ENCODE peak calls at places on chromosomes 2 and 18, in four cellular contexts. I, G, A and W are unnamed samples.
A peak's percentile ranks its signal among the peaks of the same experiment; 100 is the strongest.

GRCh38 chr18:65221115-65221514 is 529.7 kb upstream of the CDH7 start:
- DNase-seq in I (no peak), G (no peak), A (no peak), W (no peak)

GRCh38 chr18:32469691-32470131 is 971 bp downstream of the GAREM1 start:
- DNase-seq in I (peak; percentile 3), G (no peak), A (no peak), W (no peak)

GRCh38 chr18:55515946-55516710 is 71.9 kb downstream of the TCF4 start:
- DNase-seq in I (no peak), G (no peak), A (no peak), W (no peak)

GRCh38 chr2:67510745-67511144 is 113.6 kb downstream of the ETAA1 start:
- DNase-seq in I (no peak), G (no peak), A (no peak), W (no peak)

GRCh38 chr2:30265441-30266015 is 34.2 kb downstream of the LBH start:
- DNase-seq in I (no peak), G (no peak), A (no peak), W (no peak)

GRCh38 chr2:160229591-160229990 is 29.5 kb upstream of the ITGB6 start:
- DNase-seq in I (no peak), G (no peak), A (no peak), W (no peak)

GRCh38 chr2:241895732-241896641 is 26.5 kb downstream of the RTP5 start:
- DNase-seq in I (no peak), G (peak; percentile 68), A (no peak), W (no peak)

GRCh38 chr2:239731998-239732665 is 293.0 kb downstream of the NDUFA10 start:
- DNase-seq in I (no peak), G (no peak), A (peak; percentile 3), W (no peak)

GRCh38 chr2:231331533-231331932 is 64.0 kb upstream of the B3GNT7 start:
- DNase-seq in I (no peak), G (no peak), A (no peak), W (no peak)

GRCh38 chr2:146321175-146321574 is 1523.7 kb upstream of the ACVR2A start:
- DNase-seq in I (no peak), G (no peak), A (no peak), W (no peak)

GRCh38 chr18:10488022-10488421 is 33.6 kb downstream of the APCDD1 start:
- DNase-seq in I (no peak), G (no peak), A (no peak), W (no peak)

GRCh38 chr2:55012648-55013484 is 37.4 kb downstream of the RTN4 start:
- DNase-seq in I (no peak), G (no peak), A (no peak), W (no peak)

GRCh38 chr18:21386523-21387240 is 144.7 kb downstream of the GREB1L start:
- DNase-seq in I (no peak), G (no peak), A (no peak), W (no peak)

GRCh38 chr2:233117811-233118480 is 57.8 kb downstream of the INPP5D start:
- DNase-seq in I (no peak), G (no peak), A (no peak), W (no peak)

GRCh38 chr2:85355073-85355410 is 473 bp downstream of the ELMOD3 start:
- DNase-seq in I (no peak), G (no peak), A (no peak), W (no peak)

GRCh38 chr2:172288603-172289002 is 138.8 kb upstream of the ITGA6 start:
- DNase-seq in I (no peak), G (no peak), A (no peak), W (no peak)

GRCh38 chr2:100339823-100340222 is 17.5 kb upstream of the LONRF2 start:
- DNase-seq in I (no peak), G (no peak), A (no peak), W (no peak)

GRCh38 chr2:159051133-159051532 is 82.7 kb downstream of the TANC1 start:
- DNase-seq in I (no peak), G (no peak), A (no peak), W (no peak)

GRCh38 chr2:174634130-174635014 is 36.8 kb upstream of the WIPF1 start:
- DNase-seq in I (no peak), G (no peak), A (no peak), W (no peak)

DNA sequence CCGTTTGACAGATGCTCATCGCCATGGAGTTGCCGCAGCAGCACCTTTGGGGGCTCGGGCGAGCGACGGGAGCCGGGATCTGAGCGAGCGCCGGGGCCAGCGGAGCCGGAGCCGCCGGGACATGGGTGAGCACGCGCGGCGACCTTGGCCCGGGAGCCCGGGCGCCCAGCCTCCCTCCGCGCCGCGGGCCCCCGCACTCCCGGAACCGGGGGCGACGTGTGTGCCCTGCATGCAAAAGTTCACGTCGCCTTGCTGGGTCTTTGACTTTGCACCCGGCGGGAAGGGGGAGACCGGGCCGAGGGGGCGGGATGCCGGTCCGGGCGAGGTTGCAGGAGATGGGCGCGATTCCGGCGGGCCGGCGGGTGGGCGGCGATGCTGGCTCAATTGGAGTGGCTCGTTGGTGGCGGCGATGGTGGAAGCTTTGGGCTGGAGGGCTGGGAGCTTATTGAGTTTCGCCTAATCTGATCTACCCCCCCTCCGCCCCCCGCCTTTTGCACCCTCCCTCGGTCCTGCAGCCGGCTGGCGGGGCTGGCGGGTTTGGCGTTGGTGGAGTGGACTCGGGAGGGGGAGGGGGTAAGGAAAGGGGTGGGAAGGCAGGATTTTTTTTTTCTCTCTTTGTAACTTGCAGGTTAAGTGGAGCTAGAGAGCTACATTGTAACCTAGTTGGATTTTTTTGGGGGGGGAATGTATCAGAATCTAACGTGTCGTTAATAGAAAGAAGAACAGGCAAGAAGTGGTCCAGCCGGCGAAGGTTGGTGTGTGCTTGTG is at the start of gene SETBP1:
- DNase-seq in I (peak; percentile 19), G (peak; percentile 86), A (peak; percentile 82), W (peak; percentile 35)
- H3K4me3 ChIP-seq in I (peak within 1 kb of the TSS; percentile 69), G (peak within 1 kb of the TSS; percentile 53), A (peak within 1 kb of the TSS; percentile 83), W (peak within 1 kb of the TSS; percentile 53)

GRCh38 chr2:14480906-14481305 is 151.6 kb upstream of the LRATD1 start:
- DNase-seq in I (no peak), G (no peak), A (no peak), W (no peak)
- TF ChIP-seq CTCF in I (no peak), G (no peak), A (no peak), W (no peak)

GRCh38 chr2:39658371-39658770 is 7.3 kb upstream of the TMEM178A start:
- DNase-seq in I (no peak), G (no peak), A (no peak), W (no peak)

GRCh38 chr2:39657538-39657937 is 8.2 kb upstream of the TMEM178A start:
- DNase-seq in I (no peak), G (no peak), A (no peak), W (no peak)

GRCh38 chr2:39660612-39661196 is 5.0 kb upstream of the TMEM178A start:
- DNase-seq in I (no peak), G (no peak), A (no peak), W (no peak)

GRCh38 chr2:39661771-39662325 is 3.9 kb upstream of the TMEM178A start:
- DNase-seq in I (no peak), G (no peak), A (no peak), W (no peak)

DNA sequence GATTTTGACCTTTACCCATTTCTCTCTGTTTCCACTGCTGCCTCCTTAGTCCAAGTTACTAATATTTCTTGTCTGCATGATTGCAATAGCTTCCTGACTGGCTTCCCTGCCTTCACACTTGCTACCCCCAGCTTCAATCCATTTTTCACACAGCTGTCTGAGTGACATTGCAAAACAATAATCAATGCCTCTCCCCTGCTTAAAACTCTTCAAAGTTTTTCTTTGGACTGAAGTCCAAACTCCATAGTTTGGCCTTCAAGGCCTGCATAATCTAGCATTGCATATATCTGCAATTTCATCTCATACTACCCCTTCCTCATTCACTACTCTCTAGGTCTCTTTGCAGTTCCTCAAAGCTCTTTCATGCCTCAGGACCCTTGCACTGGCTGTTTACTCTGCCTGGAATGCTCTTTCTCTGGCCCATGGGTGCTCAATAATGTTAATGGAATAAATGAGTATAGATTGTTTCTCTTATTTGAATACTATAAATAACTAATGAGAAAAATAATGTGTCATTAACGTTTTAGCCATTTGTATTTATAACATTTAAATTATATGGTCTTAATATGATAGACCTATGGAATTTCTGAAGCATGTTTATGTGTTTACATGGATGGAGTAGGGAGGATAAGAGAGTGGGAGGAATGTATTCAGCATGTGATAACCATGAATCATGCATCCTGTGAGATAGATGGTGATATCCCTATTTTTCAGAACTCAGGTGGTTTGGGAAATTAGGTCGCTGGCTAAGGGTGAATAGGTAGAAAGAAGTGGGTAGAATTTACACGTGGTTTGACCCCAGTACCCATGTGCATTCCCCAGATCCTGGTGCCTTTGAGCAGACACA is 5.7 kb upstream of the TMEM178A start:
- DNase-seq in I (no peak), G (no peak), A (no peak), W (no peak)
- H3K4me1 ChIP-seq in I (no peaks in the 10 kb centered on the region), G (no peaks in the 10 kb centered on the region), A (peaks cover 5% of the 10 kb centered on the region), W (no peaks in the 10 kb centered on the region)

GRCh38 chr18:49949991-49950395 is 136.7 kb upstream of the ACAA2 start:
- DNase-seq in I (no peak), G (no peak), A (no peak), W (no peak)
- H3K4me3 ChIP-seq in I (no peak overlapping the region), G (no peak overlapping the region), A (no peak overlapping the region), W (no peak overlapping the region)

DNA sequence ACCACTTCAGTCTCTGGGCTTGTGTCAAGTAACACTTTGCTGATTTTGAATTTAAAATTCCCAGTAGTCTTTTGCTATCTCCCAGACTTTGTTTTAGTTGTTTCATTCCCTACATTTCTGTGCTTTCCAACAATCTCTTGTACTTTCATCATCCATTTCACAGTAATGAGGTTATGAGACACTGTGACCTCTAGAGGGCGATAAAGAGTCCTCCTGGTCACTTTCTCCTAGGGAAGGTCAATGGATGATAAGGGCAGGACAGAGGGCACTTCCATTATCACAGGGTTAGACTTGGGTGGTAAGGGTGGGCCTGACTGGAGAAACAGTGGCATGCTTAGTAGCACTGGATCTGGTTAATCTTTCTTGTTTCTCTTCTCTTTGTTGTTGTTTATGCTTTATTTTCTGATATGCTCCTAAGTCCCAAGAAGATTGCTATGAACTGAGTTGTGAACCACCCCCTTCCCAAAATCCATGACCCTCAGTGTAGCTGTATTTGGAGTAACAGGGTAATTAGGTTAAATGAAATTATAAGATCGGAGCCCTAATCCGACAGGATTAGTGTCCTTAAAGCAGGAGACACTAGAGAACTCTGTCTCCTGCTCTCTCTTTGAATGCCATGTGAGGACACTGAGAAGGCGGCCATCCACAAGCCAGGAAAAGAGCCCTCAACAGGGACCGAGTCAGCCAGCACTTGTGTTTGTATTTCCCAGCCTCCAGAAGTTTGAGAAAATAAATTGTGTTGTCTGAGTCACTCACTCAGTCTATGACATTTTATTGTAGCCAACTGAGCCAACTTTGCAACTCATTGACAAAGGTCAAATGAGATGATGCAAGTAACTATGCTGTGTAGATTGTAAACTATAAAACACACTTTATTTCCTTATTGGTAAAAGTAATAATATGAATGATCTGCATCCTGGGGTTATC is 779.2 kb downstream of the CNTNAP5 start:
- DNase-seq in I (peak; percentile 6), G (no peak), A (no peak), W (peak; percentile 32)
- TF ChIP-seq CTCF in I (peak; percentile 11), G (peak; percentile 46), A (peak; percentile 59), W (peak; percentile 71)

GRCh38 chr2:234989183-234989701 is 37.4 kb downstream of the SH3BP4 start:
- DNase-seq in I (no peak), G (peak; percentile 95), A (peak; percentile 90), W (no peak)
- H3K4me1 ChIP-seq in I (peaks cover 30% of the 10 kb centered on the region), G (peaks cover 48% of the 10 kb centered on the region), A (peaks cover 63% of the 10 kb centered on the region), W (peaks cover 3% of the 10 kb centered on the region)

GRCh38 chr2:169834401-169834800 is 7.1 kb downstream of the UBR3 start:
- DNase-seq in I (no peak), G (no peak), A (no peak), W (no peak)
- H3K4me3 ChIP-seq in I (no peak overlapping the region), G (no peak overlapping the region), A (no peak overlapping the region), W (no peak overlapping the region)